ENCODE peak calls at places on chromosomes 2 and 18, in six cellular contexts. H is hippocampal formation, Z is left cardiac atrium, J is HFFc6, D is NCI-H1048, T is H4. A is an unnamed sample.

GRCh38 chr2:232310690-232311089 is 67.9 kb upstream of the ALPP start:
- DNase-seq in Z (no peak), H (no peak), J (no peak), T (no peak), D (no peak), A (no peak)

GRCh38 chr2:33247325-33247724 is 229.1 kb upstream of the RASGRP3 start:
- DNase-seq in T (no peak), H (no peak), J (no peak), Z (no peak), D (no peak), A (no peak)

GRCh38 chr18:45590546-45590945 is 24.7 kb upstream of the SLC14A2 start:
- DNase-seq in D (no peak), H (no peak), J (no peak), Z (no peak), T (no peak), A (no peak)

GRCh38 chr2:177397501-177398289 is 5.1 kb downstream of the AGPS start:
- DNase-seq in D (no peak), H (no peak), T (peak; percentile 95), J (peak; percentile 96), Z (peak; percentile 27), A (no peak)

GRCh38 chr2:235048549-235048948 is 96.7 kb downstream of the SH3BP4 start:
- DNase-seq in H (no peak), J (no peak), Z (peak; percentile 67), D (no peak), T (no peak), A (no peak)

GRCh38 chr2:158651358-158652057 is 143.6 kb upstream of the DAPL1 start:
- DNase-seq in Z (no peak), D (no peak), H (no peak), J (no peak), T (no peak), A (no peak)

GRCh38 chr2:30771200-30771599 is 36.0 kb downstream of the CAPN13 start:
- DNase-seq in Z (no peak), H (no peak), J (no peak), T (no peak), D (no peak), A (no peak)

GRCh38 chr18:4004176-4004829 is 450.8 kb downstream of the DLGAP1 start:
- DNase-seq in H (no peak), Z (no peak), J (peak; percentile 35), T (no peak), D (no peak), A (no peak)

GRCh38 chr2:156017486-156017885 is 315.0 kb downstream of the NR4A2 start:
- DNase-seq in J (no peak), D (no peak), Z (no peak), T (no peak), H (no peak), A (no peak)

GRCh38 chr2:163231666-163232065 is 393.1 kb upstream of the KCNH7 start:
- DNase-seq in J (no peak), Z (no peak), D (no peak), T (no peak), H (no peak), A (no peak)

GRCh38 chr2:14634885-14635871 is 2.7 kb downstream of the LRATD1 start:
- DNase-seq in Z (peak; percentile 81), J (peak; percentile 1), T (peak; percentile 58), H (peak; percentile 20), D (no peak), A (peak; percentile 78)

GRCh38 chr2:202035941-202036372 is 2.3 kb downstream of the FZD7 start:
- DNase-seq in Z (no peak), J (no peak), D (no peak), H (no peak), T (no peak), A (no peak)